ENCODE peak calls at places on chromosomes 11 and 22, in nine cellular contexts. O, C, B, E, Q, W, I, A and M are unnamed samples.

GRCh38 chr11:64884019-64884418 is 5.6 kb upstream of the EHD1 start:
- DNase-seq in O (no peak), C (no peak), B (no peak), E (no peak), Q (no peak), W (no peak), I (no peak), A (no peak), M (no peak)

GRCh38 chr11:73565804-73566203 is 32.1 kb downstream of the FAM168A start:
- DNase-seq in O (no peak), C (no peak), B (no peak), E (no peak), Q (no peak), W (no peak), I (no peak), A (no peak), M (no peak)

GRCh38 chr11:13963169-13963948 is 836 bp downstream of the SPON1 start:
- DNase-seq in O (no peak), C (peak; percentile 17), B (no peak), E (no peak), Q (peak; percentile 72), W (peak; percentile 31), I (no peak), A (no peak), M (no peak)

GRCh38 chr11:133506551-133507094 is 25.7 kb downstream of the OPCML start:
- DNase-seq in O (no peak), C (no peak), B (no peak), E (no peak), Q (no peak), W (no peak), I (no peak), A (no peak), M (no peak)

GRCh38 chr11:123640029-123640428 is 14.4 kb downstream of the SCN3B start:
- DNase-seq in O (no peak), C (no peak), B (no peak), E (no peak), Q (no peak), W (no peak), I (no peak), A (no peak), M (peak; percentile 40)

GRCh38 chr22:49929553-49929979 is 11.1 kb downstream of the CRELD2 start:
- DNase-seq in O (no peak), C (no peak), B (no peak), E (no peak), Q (peak; percentile 80), W (peak; percentile 78), I (peak; percentile 85), A (no peak), M (peak; percentile 59)

GRCh38 chr11:23509023-23509422 is 648.7 kb upstream of the CCDC179 start:
- DNase-seq in O (no peak), C (peak; percentile 88), B (no peak), E (no peak), Q (no peak), W (no peak), I (no peak), A (no peak), M (no peak)

GRCh38 chr11:63998558-63999348 is 12.5 kb downstream of the OTUB1 start:
- DNase-seq in O (no peak), C (no peak), B (no peak), E (no peak), Q (no peak), W (no peak), I (no peak), A (no peak), M (no peak)

GRCh38 chr11:23201936-23202522 is 341.8 kb upstream of the CCDC179 start:
- DNase-seq in O (no peak), C (no peak), B (no peak), E (no peak), Q (no peak), W (no peak), I (no peak), A (no peak), M (no peak)

GRCh38 chr22:44799077-44799931 is 46.9 kb downstream of the ARHGAP8 start:
- DNase-seq in O (no peak), C (no peak), B (no peak), E (no peak), Q (no peak), W (no peak), I (no peak), A (no peak), M (no peak)

GRCh38 chr11:2701230-2701629 is 1.4 kb upstream of the KCNQ1OT1 start:
- DNase-seq in O (no peak), C (no peak), B (no peak), E (no peak), Q (peak; percentile 60), W (no peak), I (no peak), A (no peak), M (peak; percentile 64)

GRCh38 chr11:2700415-2701211 is 819 bp upstream of the KCNQ1OT1 start:
- DNase-seq in O (peak; percentile 60), C (no peak), B (peak; percentile 42), E (no peak), Q (peak; percentile 84), W (peak; percentile 80), I (peak; percentile 62), A (peak; percentile 62), M (peak; percentile 75)

GRCh38 chr11:2699185-2699530 is 636 bp downstream of the KCNQ1OT1 start:
- DNase-seq in O (no peak), C (peak; percentile 9), B (no peak), E (no peak), Q (no peak), W (peak; percentile 32), I (no peak), A (peak; percentile 16), M (peak; percentile 24)

GRCh38 chr11:2698386-2699184 is 1.2 kb downstream of the KCNQ1OT1 start:
- DNase-seq in O (no peak), C (no peak), B (no peak), E (no peak), Q (peak; percentile 69), W (no peak), I (no peak), A (peak; percentile 17), M (no peak)

DNA sequence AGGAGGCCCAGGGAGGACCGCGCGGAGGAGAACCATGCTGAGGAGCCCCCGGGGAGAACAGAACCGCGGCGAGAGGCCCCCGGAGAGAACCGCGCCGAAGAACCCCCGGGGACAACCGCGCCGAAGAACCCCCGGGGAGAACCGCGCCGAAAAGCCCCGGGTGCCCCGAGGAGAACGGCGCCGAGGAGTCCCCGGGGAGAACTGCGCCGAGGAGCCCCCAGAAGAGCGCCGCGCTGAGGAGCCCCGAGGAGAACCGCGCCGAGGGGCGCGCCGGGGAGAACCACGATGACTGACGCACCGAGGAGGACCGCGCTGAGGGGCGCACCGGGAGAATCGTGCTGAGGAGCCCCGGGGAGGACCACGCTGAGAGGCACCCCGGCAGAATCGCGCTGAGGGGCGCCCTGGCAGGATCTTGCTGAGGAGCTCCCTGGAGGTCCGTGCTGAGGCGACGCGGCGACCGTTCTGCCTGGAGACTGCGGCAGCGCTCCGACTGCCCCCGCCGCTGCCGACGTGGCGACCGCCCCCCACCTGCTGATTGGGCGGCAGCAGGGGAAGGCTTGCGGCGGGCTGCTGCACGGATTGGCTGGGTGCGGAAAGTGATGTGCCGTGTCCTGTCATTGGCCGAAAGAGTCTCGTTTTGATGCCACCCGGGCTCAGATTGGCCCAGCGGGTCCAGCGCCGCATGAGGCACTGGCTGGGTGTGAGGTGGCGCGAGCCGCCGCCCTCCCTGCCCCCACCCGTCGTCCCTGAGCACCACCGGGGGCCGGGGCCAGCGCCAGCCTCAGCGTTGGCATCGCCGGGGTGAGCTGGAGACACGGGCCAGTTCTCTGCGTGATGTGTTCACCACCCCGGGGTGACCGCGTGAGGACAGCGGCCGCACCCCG is at the start of gene KCNQ1OT1:
- DNase-seq in O (peak; percentile 77), C (peak; percentile 92), B (peak; percentile 89), E (peak; percentile 53), Q (peak; percentile 97), W (peak; percentile 92), I (peak; percentile 85), A (peak; percentile 93), M (peak; percentile 94)
- TF ChIP-seq POLR2A in O (peak; percentile 94), C (peak; percentile 99), B (peak; percentile 93), E (peak; percentile 72), Q (peak; percentile 90), W (peak; percentile 97), I (peak; percentile 96), A (peak; percentile 97), M (peak; percentile 92)

GRCh38 chr22:22694106-22694505 is 49.7 kb downstream of the GGTLC2 start:
- DNase-seq in O (no peak), C (no peak), B (no peak), E (no peak), Q (no peak), W (no peak), I (no peak), A (no peak), M (no peak)

GRCh38 chr22:22697377-22698120 is 53.1 kb downstream of the GGTLC2 start:
- DNase-seq in O (no peak), C (no peak), B (no peak), E (no peak), Q (peak; percentile 40), W (no peak), I (no peak), A (no peak), M (no peak)

GRCh38 chr22:22693531-22693884 is 49.1 kb downstream of the GGTLC2 start:
- DNase-seq in O (no peak), C (no peak), B (no peak), E (no peak), Q (no peak), W (no peak), I (no peak), A (no peak), M (no peak)

GRCh38 chr22:22698263-22698750 is 53.9 kb downstream of the GGTLC2 start:
- DNase-seq in O (no peak), C (no peak), B (no peak), E (no peak), Q (no peak), W (no peak), I (peak; percentile 52), A (no peak), M (no peak)

DNA sequence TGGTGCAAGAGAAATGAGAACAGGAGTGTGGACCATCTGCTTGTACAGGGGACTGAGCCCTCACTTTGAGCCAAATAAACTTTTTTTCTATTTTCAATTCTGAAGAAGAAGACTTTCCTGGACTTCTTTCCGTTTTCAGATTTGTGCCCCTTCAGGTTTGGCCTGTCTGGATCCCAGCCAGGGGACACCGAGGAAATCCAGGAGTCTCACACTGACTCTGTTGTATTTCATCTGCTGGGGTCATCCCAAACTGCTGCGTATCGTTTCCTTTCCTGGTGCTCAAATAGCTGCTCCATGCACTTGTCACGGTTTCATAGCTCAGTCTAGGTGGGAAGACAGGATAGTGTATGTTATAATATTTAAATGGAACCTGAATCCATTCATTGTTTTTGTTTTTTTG is 51.7 kb downstream of the GGTLC2 start:
- DNase-seq in O (no peak), C (no peak), B (no peak), E (no peak), Q (no peak), W (no peak), I (no peak), A (no peak), M (no peak)
- H3K27me3 ChIP-seq in O (no peaks in the 10 kb centered on the region), C (no peaks in the 10 kb centered on the region), B (no peaks in the 10 kb centered on the region), E (no peaks in the 10 kb centered on the region), Q (no peaks in the 10 kb centered on the region), W (no peaks in the 10 kb centered on the region), I (no peaks in the 10 kb centered on the region), A (no peaks in the 10 kb centered on the region), M (no peaks in the 10 kb centered on the region)

GRCh38 chr11:62850911-62851806 is 11.8 kb upstream of the WDR74 start:
- DNase-seq in O (no peak), C (no peak), B (no peak), E (no peak), Q (no peak), W (no peak), I (no peak), A (no peak), M (no peak)
- TF ChIP-seq POLR2A in O (no peak), C (no peak), B (no peak), E (no peak), Q (no peak), W (no peak), I (no peak), A (no peak), M (no peak)

GRCh38 chr11:46020084-46020483 is 97.6 kb downstream of the LARGE2 start:
- DNase-seq in O (no peak), C (no peak), B (no peak), E (no peak), Q (no peak), W (no peak), I (no peak), A (no peak), M (no peak)
- H3K27me3 ChIP-seq in O (no peaks in the 10 kb centered on the region), C (no peaks in the 10 kb centered on the region), B (no peaks in the 10 kb centered on the region), E (no peaks in the 10 kb centered on the region), Q (no peaks in the 10 kb centered on the region), W (no peaks in the 10 kb centered on the region), I (no peaks in the 10 kb centered on the region), A (no peaks in the 10 kb centered on the region), M (no peaks in the 10 kb centered on the region)